ENCODE peak calls at places on chromosomes 5 and 9, in five cellular contexts. One of them, this sample, is unnamed.

GRCh38 chr5:2906302-2907090 is 155.0 kb upstream of the IRX2 start:
- DNase-seq in H7: no peak
- DNase-seq in Right ventricle myocardium inferior: no peak
- DNase-seq in T-helper 1 cell: no peak
- DNase-seq in RWPE2: no peak
- DNase-seq in this sample: no peak

GRCh38 chr9:34992376-34992951 is 2.9 kb downstream of the DNAJB5 start:
- DNase-seq in H7: peak; percentile 45
- DNase-seq in Right ventricle myocardium inferior: peak; percentile 74
- DNase-seq in T-helper 1 cell: no peak
- DNase-seq in RWPE2: peak; percentile 84
- DNase-seq in this sample: peak; percentile 90

GRCh38 chr5:10577371-10578291 is 13.8 kb downstream of the ANKRD33B start:
- DNase-seq in H7: peak; percentile 8
- DNase-seq in Right ventricle myocardium inferior: no peak
- DNase-seq in T-helper 1 cell: no peak
- DNase-seq in RWPE2: no peak
- DNase-seq in this sample: peak; percentile 80

GRCh38 chr9:70945301-70945700 is 176.1 kb downstream of the TRPM3 start:
- DNase-seq in H7: no peak
- DNase-seq in Right ventricle myocardium inferior: no peak
- DNase-seq in T-helper 1 cell: no peak
- DNase-seq in RWPE2: no peak
- DNase-seq in this sample: no peak

GRCh38 chr5:13480834-13481233 is 463.7 kb downstream of the DNAH5 start:
- DNase-seq in H7: no peak
- DNase-seq in Right ventricle myocardium inferior: no peak
- DNase-seq in T-helper 1 cell: no peak
- DNase-seq in RWPE2: no peak
- DNase-seq in this sample: no peak

GRCh38 chr5:142202282-142202681 is 93.7 kb downstream of the NDFIP1 start:
- DNase-seq in H7: no peak
- DNase-seq in Right ventricle myocardium inferior: no peak
- DNase-seq in T-helper 1 cell: no peak
- DNase-seq in RWPE2: no peak
- DNase-seq in this sample: no peak

GRCh38 chr9:86807577-86807976 is 139.7 kb downstream of the GAS1 start:
- DNase-seq in H7: peak; percentile 37
- DNase-seq in Right ventricle myocardium inferior: no peak
- DNase-seq in T-helper 1 cell: no peak
- DNase-seq in RWPE2: no peak
- DNase-seq in this sample: peak; percentile 36

GRCh38 chr5:89728134-89728533 is 681.4 kb downstream of the CETN3 start:
- DNase-seq in H7: no peak
- DNase-seq in Right ventricle myocardium inferior: no peak
- DNase-seq in T-helper 1 cell: no peak
- DNase-seq in RWPE2: no peak
- DNase-seq in this sample: no peak

GRCh38 chr5:160926428-160926827 is 74.4 kb upstream of the ATP10B start:
- DNase-seq in H7: no peak
- DNase-seq in Right ventricle myocardium inferior: no peak
- DNase-seq in T-helper 1 cell: no peak
- DNase-seq in RWPE2: no peak
- DNase-seq in this sample: no peak

GRCh38 chr5:138033275-138033808 is 463 bp upstream of the FAM13B start:
- DNase-seq in H7: no peak
- DNase-seq in Right ventricle myocardium inferior: no peak
- DNase-seq in T-helper 1 cell: no peak
- DNase-seq in RWPE2: no peak
- DNase-seq in this sample: no peak

GRCh38 chr9:113216406-113216805 is 4.7 kb downstream of the FKBP15 start:
- DNase-seq in H7: no peak
- DNase-seq in Right ventricle myocardium inferior: no peak
- DNase-seq in T-helper 1 cell: no peak
- DNase-seq in RWPE2: no peak
- DNase-seq in this sample: no peak